ENCODE peak calls at places on chromosomes 11 and 22, in five cellular contexts. I is HCT116, K is GM12865, V is lung, B is uterus. Y is an unnamed sample.

GRCh38 chr11:1508986-1509385 is 22.4 kb upstream of the MOB2 start:
- DNase-seq in I (no peak), K (no peak), V (no peak), B (no peak), Y (no peak)

GRCh38 chr11:21927628-21928027 is 265.3 kb upstream of the ANO5 start:
- DNase-seq in I (no peak), K (no peak), V (no peak), B (no peak), Y (no peak)

GRCh38 chr11:117866526-117866925 is 9.9 kb downstream of the FXYD6 start:
- DNase-seq in I (no peak), K (no peak), V (no peak), B (no peak), Y (no peak)

GRCh38 chr22:37716708-37717107 is 19.9 kb downstream of the TRIOBP start:
- DNase-seq in I (no peak), K (no peak), V (no peak), B (no peak), Y (no peak)

GRCh38 chr22:44968736-44969135 is 41.1 kb downstream of the PHF21B start:
- DNase-seq in I (no peak), K (no peak), V (no peak), B (no peak), Y (no peak)

GRCh38 chr11:213111-213510 is 5.6 kb downstream of the RIC8A start:
- DNase-seq in I (no peak), K (no peak), V (no peak), B (peak; percentile 9), Y (no peak)

GRCh38 chr22:44531487-44531886 is 33.5 kb upstream of the RTL6 start:
- DNase-seq in I (no peak), K (no peak), V (no peak), B (no peak), Y (no peak)

GRCh38 chr11:113119074-113119473 is 157.9 kb downstream of the NCAM1 start:
- DNase-seq in I (no peak), K (no peak), V (no peak), B (no peak), Y (no peak)

GRCh38 chr22:38843201-38843715 is 570 bp downstream of the NPTXR start:
- DNase-seq in I (no peak), K (peak; percentile 69), V (no peak), B (peak; percentile 41), Y (no peak)

GRCh38 chr22:46661221-46661851 is 41.1 kb downstream of the GRAMD4 start:
- DNase-seq in I (peak; percentile 62), K (no peak), V (no peak), B (no peak), Y (peak; percentile 83)

GRCh38 chr11:94449029-94449428 is 44.6 kb downstream of the MRE11 start:
- DNase-seq in I (no peak), K (no peak), V (no peak), B (no peak), Y (no peak)

GRCh38 chr11:102763440-102763839 is 17.0 kb downstream of the MMP10 start:
- DNase-seq in I (no peak), K (no peak), V (no peak), B (no peak), Y (no peak)

GRCh38 chr11:119445356-119445755 is 22.4 kb upstream of the THY1 start:
- DNase-seq in I (no peak), K (no peak), V (no peak), B (no peak), Y (no peak)

GRCh38 chr11:104095791-104096190 is 59.4 kb downstream of the DDI1 start:
- DNase-seq in I (no peak), K (no peak), V (no peak), B (no peak), Y (no peak)

GRCh38 chr22:40541300-40541699 is 95.2 kb downstream of the MRTFA start:
- DNase-seq in I (peak; percentile 8), K (peak; percentile 80), V (no peak), B (no peak), Y (no peak)

GRCh38 chr22:44658371-44658953 is 43.5 kb upstream of the PRR5 start:
- DNase-seq in I (no peak), K (no peak), V (no peak), B (peak; percentile 41), Y (no peak)

GRCh38 chr22:44309137-44309536 is 3.6 kb downstream of the SHISAL1 start:
- DNase-seq in I (peak; percentile 7), K (peak; percentile 9), V (peak; percentile 42), B (peak; percentile 88), Y (no peak)

GRCh38 chr22:35914357-35914664 is 114.3 kb downstream of the RBFOX2 start:
- DNase-seq in I (no peak), K (no peak), V (no peak), B (no peak), Y (no peak)

GRCh38 chr22:20283674-20284066 is 15.6 kb upstream of the RTN4R start:
- DNase-seq in I (no peak), K (no peak), V (no peak), B (no peak), Y (no peak)

GRCh38 chr22:24325105-24325757 is 54.6 kb downstream of the SPECC1L start:
- DNase-seq in I (no peak), K (peak; percentile 84), V (no peak), B (no peak), Y (no peak)

GRCh38 chr22:28706845-28707244 is 27.2 kb upstream of the TTC28 start:
- DNase-seq in I (no peak), K (peak; percentile 33), V (no peak), B (no peak), Y (no peak)

GRCh38 chr11:6618117-6619020 is 853 bp downstream of the TPP1 start:
- DNase-seq in I (no peak), K (peak; percentile 48), V (no peak), B (peak; percentile 89), Y (peak; percentile 65)

GRCh38 chr11:35619030-35619753 is 932 bp downstream of the FJX1 start:
- DNase-seq in I (no peak), K (peak; percentile 77), V (no peak), B (peak; percentile 24), Y (no peak)

GRCh38 chr11:131217313-131218297 is 152.8 kb upstream of the NTM start:
- DNase-seq in I (no peak), K (peak; percentile 22), V (no peak), B (no peak), Y (no peak)

GRCh38 chr11:81913793-81914192 is 819.9 kb downstream of the FAM181B start:
- DNase-seq in I (no peak), K (no peak), V (no peak), B (no peak), Y (no peak)

GRCh38 chr22:27088026-27088425 is 430.6 kb downstream of the MIAT start:
- DNase-seq in I (no peak), K (no peak), V (no peak), B (no peak), Y (no peak)

GRCh38 chr11:45264839-45265515 is 21.2 kb downstream of the SYT13 start:
- DNase-seq in I (no peak), K (no peak), V (no peak), B (no peak), Y (no peak)

GRCh38 chr11:1943977-1944376 is 3.2 kb upstream of the MRPL23 start:
- DNase-seq in I (no peak), K (no peak), V (peak; percentile 28), B (peak; percentile 12), Y (no peak)

GRCh38 chr11:15097411-15097810 is 17.3 kb upstream of the INSC start:
- DNase-seq in I (no peak), K (no peak), V (no peak), B (no peak), Y (no peak)

DNA sequence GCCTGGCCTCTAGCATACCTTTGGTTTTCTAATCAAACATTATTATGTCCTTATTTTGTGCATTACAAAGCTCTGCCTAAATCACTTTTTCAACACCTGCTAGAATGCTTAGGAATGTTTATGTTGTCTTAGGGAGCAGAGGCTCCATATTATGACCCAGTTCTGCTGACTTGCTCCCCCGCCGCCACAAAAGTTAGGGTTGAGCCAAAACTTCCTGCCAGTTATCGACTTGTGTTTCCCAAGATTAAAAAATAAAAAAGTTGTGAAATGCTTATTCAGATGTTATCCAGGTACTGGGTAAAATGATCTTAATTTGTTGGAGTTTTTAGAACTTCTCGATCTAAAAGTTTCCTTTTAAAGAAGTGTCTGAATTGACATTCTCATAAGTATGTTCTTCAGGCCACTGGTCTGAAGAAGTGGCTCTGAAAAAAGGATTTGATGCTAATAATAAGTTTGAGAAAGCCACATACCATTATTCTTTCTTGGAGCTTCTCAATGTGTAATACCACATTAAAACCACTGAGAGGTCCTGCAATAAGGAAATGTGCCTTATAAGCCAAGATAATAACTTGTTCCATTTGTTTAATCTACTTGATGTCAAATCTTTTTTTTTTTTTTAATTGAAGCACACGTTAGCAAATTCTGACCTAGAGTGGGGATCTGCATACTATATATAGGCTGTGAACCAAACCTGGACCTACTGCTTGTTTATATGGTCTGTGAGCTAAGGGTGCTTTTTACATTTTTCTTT is 2.2 kb downstream of the RNF185 start:
- DNase-seq in I (no peak), K (no peak), V (no peak), B (no peak), Y (no peak)
- TF ChIP-seq CTCF in I (no peak), K (no peak), V (no peak), B (no peak), Y (no peak)

GRCh38 chr11:62504158-62504973 is 42.2 kb downstream of the AHNAK start:
- DNase-seq in I (no peak), K (no peak), V (peak; percentile 77), B (no peak), Y (no peak)
- TF ChIP-seq CTCF in I (no peak), K (no peak), V (no peak), B (no peak), Y (no peak)

GRCh38 chr11:19656140-19656541 is 56.5 kb upstream of the NAV2 start:
- DNase-seq in I (no peak), K (no peak), V (no peak), B (no peak), Y (no peak)

GRCh38 chr11:19661827-19662226 is 50.8 kb upstream of the NAV2 start:
- DNase-seq in I (no peak), K (no peak), V (no peak), B (no peak), Y (no peak)

GRCh38 chr11:19659529-19659928 is 53.1 kb upstream of the NAV2 start:
- DNase-seq in I (no peak), K (no peak), V (no peak), B (no peak), Y (no peak)

GRCh38 chr11:19660076-19660475 is 52.6 kb upstream of the NAV2 start:
- DNase-seq in I (peak; percentile 88), K (peak; percentile 88), V (no peak), B (no peak), Y (no peak)

GRCh38 chr11:19658344-19658743 is 54.3 kb upstream of the NAV2 start:
- DNase-seq in I (no peak), K (no peak), V (no peak), B (no peak), Y (no peak)
- TF ChIP-seq CTCF in I (peak; percentile 44), K (no peak), V (no peak), B (no peak), Y (no peak)

DNA sequence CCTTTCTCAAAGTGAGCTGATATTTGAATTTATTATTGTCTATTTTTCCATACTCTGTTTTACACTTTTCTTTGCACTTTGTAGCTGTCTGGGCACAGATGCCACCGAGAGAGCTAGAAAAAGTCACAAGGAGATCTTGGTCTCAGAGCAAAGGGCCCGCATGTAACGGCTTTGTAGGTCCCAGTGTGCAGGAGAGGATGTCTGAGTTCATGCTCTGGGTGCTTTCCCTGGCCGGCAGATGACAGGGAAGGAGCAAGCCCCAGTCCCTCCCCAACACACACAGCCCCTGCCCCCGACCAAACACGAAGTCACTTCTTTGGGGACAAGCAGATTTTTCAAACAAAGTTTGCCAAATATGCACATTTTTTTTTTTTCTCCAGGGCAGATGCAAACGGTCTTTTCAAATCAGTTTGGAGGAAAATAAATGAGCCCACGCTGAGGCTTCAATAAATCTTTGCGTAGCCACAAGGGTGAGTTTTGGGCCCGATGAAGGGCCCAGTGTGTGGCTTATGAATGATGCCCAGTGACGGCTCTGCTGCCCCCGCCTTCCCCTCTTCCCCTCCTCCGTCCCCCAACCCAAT is 55.9 kb downstream of the SMIM38 start:
- DNase-seq in I (no peak), K (no peak), V (no peak), B (no peak), Y (no peak)
- TF ChIP-seq CTCF in I (no peak), K (no peak), V (no peak), B (peak; percentile 6), Y (no peak)